ENCODE peak calls at places on chromosome 12, in ten cellular contexts. Q is left colon, E is uterus, G is AG20443, L is T-cell, Z is iPS DF 6.9, N is heart left ventricle, X is amniotic stem cell, V is HEK293T, K is fibroblast of mammary gland. C is an unnamed sample.

GRCh38 chr12:27577688-27578087 is 53.7 kb downstream of the PPFIBP1 start:
- DNase-seq in Q (no peak), E (no peak), G (no peak), L (no peak), Z (no peak), N (no peak), X (no peak), V (no peak), K (peak; percentile 58), C (no peak)

GRCh38 chr12:25307818-25308217 is 57.1 kb upstream of the KRAS start:
- DNase-seq in Q (no peak), E (no peak), G (no peak), L (no peak), Z (no peak), N (no peak), X (no peak), V (no peak), K (peak; percentile 11), C (no peak)

GRCh38 chr12:45419317-45419716 is 203.4 kb downstream of the ANO6 start:
- DNase-seq in Q (no peak), E (no peak), G (no peak), L (no peak), Z (no peak), N (no peak), X (no peak), V (no peak), K (no peak), C (no peak)

GRCh38 chr12:52171950-52172512 is 19.8 kb downstream of the KRT80 start:
- DNase-seq in Q (no peak), E (no peak), G (no peak), L (no peak), Z (no peak), N (no peak), X (no peak), V (peak; percentile 28), K (peak; percentile 68), C (no peak)

GRCh38 chr12:26636710-26637328 is 196.2 kb downstream of the ITPR2 start:
- DNase-seq in Q (no peak), E (no peak), G (peak; percentile 31), L (no peak), Z (no peak), N (no peak), X (no peak), V (no peak), K (peak; percentile 75), C (no peak)

GRCh38 chr12:106739815-106740552 is 34.5 kb upstream of the RIC8B start:
- DNase-seq in Q (no peak), E (no peak), G (peak; percentile 52), L (no peak), Z (no peak), N (no peak), X (no peak), V (no peak), K (peak; percentile 8), C (no peak)

GRCh38 chr12:5076761-5077160 is 33.1 kb downstream of the KCNA5 start:
- DNase-seq in Q (no peak), E (no peak), G (no peak), L (no peak), Z (no peak), N (peak; percentile 34), X (no peak), V (no peak), K (no peak), C (no peak)

GRCh38 chr12:19764408-19764807 is 325.1 kb downstream of the AEBP2 start:
- DNase-seq in Q (no peak), E (no peak), G (no peak), L (no peak), Z (no peak), N (no peak), X (no peak), V (no peak), K (peak; percentile 33), C (no peak)

GRCh38 chr12:108720757-108721514 is 10.4 kb downstream of the CORO1C start:
- DNase-seq in Q (no peak), E (no peak), G (peak; percentile 64), L (no peak), Z (no peak), N (no peak), X (no peak), V (no peak), K (peak; percentile 71), C (no peak)

GRCh38 chr12:46230985-46231384 is 37.9 kb downstream of the SLC38A1 start:
- DNase-seq in Q (no peak), E (no peak), G (no peak), L (no peak), Z (no peak), N (no peak), X (no peak), V (no peak), K (no peak), C (no peak)

GRCh38 chr12:23950775-23951391 is 1.4 kb upstream of the SOX5 start:
- DNase-seq in Q (no peak), E (no peak), G (no peak), L (no peak), Z (no peak), N (no peak), X (no peak), V (peak; percentile 10), K (peak; percentile 19), C (no peak)

GRCh38 chr12:109598428-109598854 is 24.8 kb downstream of the MVK start:
- DNase-seq in Q (no peak), E (no peak), G (no peak), L (no peak), Z (no peak), N (no peak), X (no peak), V (no peak), K (no peak), C (no peak)

GRCh38 chr12:83954071-83954789 is 958.4 kb downstream of the SLC6A15 start:
- DNase-seq in Q (no peak), E (no peak), G (no peak), L (no peak), Z (no peak), N (no peak), X (no peak), V (no peak), K (no peak), C (no peak)

GRCh38 chr12:132488127-132489077 is 1.5 kb upstream of the FBRSL1 start:
- DNase-seq in Q (peak; percentile 68), E (no peak), G (no peak), L (no peak), Z (no peak), N (peak; percentile 73), X (no peak), V (no peak), K (no peak), C (no peak)

GRCh38 chr12:110015132-110015531 is 15.9 kb downstream of the ANKRD13A start:
- DNase-seq in Q (no peak), E (no peak), G (no peak), L (no peak), Z (no peak), N (no peak), X (no peak), V (no peak), K (no peak), C (no peak)

GRCh38 chr12:55728185-55728931 is 451 bp downstream of the CD63 start:
- DNase-seq in Q (peak; percentile 81), E (peak; percentile 84), G (peak; percentile 66), L (no peak), Z (no peak), N (peak; percentile 90), X (no peak), V (no peak), K (no peak), C (no peak)

GRCh38 chr12:42960087-42960527 is 370.6 kb upstream of the PRICKLE1 start:
- DNase-seq in Q (no peak), E (no peak), G (no peak), L (no peak), Z (no peak), N (no peak), X (no peak), V (no peak), K (peak; percentile 34), C (no peak)

GRCh38 chr12:93790472-93791152 is 113.4 kb downstream of the CRADD start:
- DNase-seq in Q (no peak), E (no peak), G (peak; percentile 40), L (no peak), Z (no peak), N (no peak), X (peak; percentile 74), V (no peak), K (peak; percentile 88), C (no peak)

GRCh38 chr12:78146365-78146772 is 315.7 kb downstream of the NAV3 start:
- DNase-seq in Q (no peak), E (no peak), G (peak; percentile 24), L (no peak), Z (no peak), N (no peak), X (no peak), V (peak; percentile 12), K (peak; percentile 65), C (no peak)

GRCh38 chr12:47102845-47103666 is 23.3 kb upstream of the AMIGO2 start:
- DNase-seq in Q (peak; percentile 41), E (peak; percentile 76), G (peak; percentile 89), L (no peak), Z (no peak), N (no peak), X (no peak), V (no peak), K (peak; percentile 88), C (no peak)

GRCh38 chr12:132074216-132074615 is 69.9 kb downstream of the DDX51 start:
- DNase-seq in Q (no peak), E (no peak), G (no peak), L (no peak), Z (no peak), N (no peak), X (no peak), V (no peak), K (no peak), C (no peak)

GRCh38 chr12:89038831-89039509 is 313.3 kb downstream of the DUSP6 start:
- DNase-seq in Q (no peak), E (no peak), G (no peak), L (no peak), Z (no peak), N (no peak), X (no peak), V (no peak), K (no peak), C (no peak)

C was measured in iPS DF 19.7.